ENCODE peak calls at places on chromosomes 11 and 22, in five cellular contexts. One of them, this sample, is unnamed.

GRCh38 chr11:113881856-113882255 is 6.5 kb upstream of the USP28 start:
- DNase-seq in neural progenitor cell: no peak
- DNase-seq in GM23248: no peak
- DNase-seq in MM.1S: no peak
- DNase-seq in HCT116: no peak
- DNase-seq in this sample: peak

GRCh38 chr11:128302425-128303186 is 284.8 kb downstream of the ETS1 start:
- DNase-seq in neural progenitor cell: no peak
- DNase-seq in GM23248: no peak
- DNase-seq in MM.1S: peak
- DNase-seq in HCT116: no peak
- DNase-seq in this sample: no peak

GRCh38 chr11:66981976-66982578 is 7.0 kb downstream of the C11orf86 start:
- DNase-seq in neural progenitor cell: no peak
- DNase-seq in GM23248: peak
- DNase-seq in MM.1S: peak
- DNase-seq in HCT116: peak
- DNase-seq in this sample: peak

GRCh38 chr11:46272816-46273427 is 4.5 kb upstream of the CREB3L1 start:
- DNase-seq in neural progenitor cell: no peak
- DNase-seq in GM23248: peak
- DNase-seq in MM.1S: no peak
- DNase-seq in HCT116: no peak
- DNase-seq in this sample: peak

GRCh38 chr11:11220786-11221185 is 132.3 kb downstream of the CSNK2A3 start:
- DNase-seq in neural progenitor cell: no peak
- DNase-seq in GM23248: no peak
- DNase-seq in MM.1S: no peak
- DNase-seq in HCT116: no peak
- DNase-seq in this sample: no peak

GRCh38 chr11:95647805-95648379 is 141.7 kb downstream of the FAM76B start:
- DNase-seq in neural progenitor cell: no peak
- DNase-seq in GM23248: no peak
- DNase-seq in MM.1S: no peak
- DNase-seq in HCT116: no peak
- DNase-seq in this sample: no peak

GRCh38 chr11:113351061-113351460 is 36.5 kb upstream of the ANKK1 start:
- DNase-seq in neural progenitor cell: no peak
- DNase-seq in GM23248: no peak
- DNase-seq in MM.1S: no peak
- DNase-seq in HCT116: no peak
- DNase-seq in this sample: no peak

GRCh38 chr11:92306966-92307504 is 82.4 kb downstream of the FAT3 start:
- DNase-seq in neural progenitor cell: no peak
- DNase-seq in GM23248: no peak
- DNase-seq in MM.1S: no peak
- DNase-seq in HCT116: no peak
- DNase-seq in this sample: no peak

GRCh38 chr22:37198290-37199102 is 10.4 kb upstream of the C1QTNF6 start:
- DNase-seq in neural progenitor cell: peak
- DNase-seq in GM23248: peak
- DNase-seq in MM.1S: peak
- DNase-seq in HCT116: peak
- DNase-seq in this sample: peak

GRCh38 chr22:29343313-29343805 is 27.9 kb upstream of the RASL10A start:
- DNase-seq in neural progenitor cell: peak
- DNase-seq in GM23248: peak
- DNase-seq in MM.1S: no peak
- DNase-seq in HCT116: no peak
- DNase-seq in this sample: peak

GRCh38 chr11:8168485-8169257 is at the start of gene RIC3:
- DNase-seq in neural progenitor cell: peak
- DNase-seq in GM23248: no peak
- DNase-seq in MM.1S: no peak
- DNase-seq in HCT116: no peak
- DNase-seq in this sample: no peak

GRCh38 chr22:30421695-30422480 is 3.7 kb upstream of the MTFP1 start:
- DNase-seq in neural progenitor cell: no peak
- DNase-seq in GM23248: peak
- DNase-seq in MM.1S: no peak
- DNase-seq in HCT116: no peak
- DNase-seq in this sample: peak

GRCh38 chr22:39240841-39241631 is 3.7 kb downstream of the PDGFB start:
- DNase-seq in neural progenitor cell: peak
- DNase-seq in GM23248: peak
- DNase-seq in MM.1S: peak
- DNase-seq in HCT116: peak
- DNase-seq in this sample: peak

DNA sequence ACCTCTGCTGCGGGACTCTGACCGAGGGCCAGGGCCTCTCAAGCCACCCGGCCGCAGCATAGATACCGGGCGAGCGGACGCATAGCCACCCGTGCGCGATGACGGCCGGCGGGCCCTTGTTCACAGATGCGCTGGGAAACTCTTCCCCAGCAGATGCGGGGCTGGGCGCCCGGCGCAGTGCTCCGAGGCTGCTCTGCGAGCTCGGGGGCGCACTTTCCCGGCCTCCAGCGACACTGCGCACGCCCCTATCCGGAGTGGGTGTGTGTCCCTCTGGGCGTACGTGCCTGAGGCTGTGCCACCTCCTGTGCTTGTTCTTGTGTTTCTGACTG is 104.7 kb upstream of the E2F8 start:
- DNase-seq in neural progenitor cell: peak
- DNase-seq in GM23248: peak
- DNase-seq in MM.1S: peak
- DNase-seq in HCT116: no peak
- DNase-seq in this sample: no peak
- TF ChIP-seq EZH2 in neural progenitor cell: peak
- TF ChIP-seq EZH2 in GM23248: peak
- TF ChIP-seq EZH2 in MM.1S: no peak
- TF ChIP-seq EZH2 in HCT116: no peak
- TF ChIP-seq EZH2 in this sample: no peak

DNA sequence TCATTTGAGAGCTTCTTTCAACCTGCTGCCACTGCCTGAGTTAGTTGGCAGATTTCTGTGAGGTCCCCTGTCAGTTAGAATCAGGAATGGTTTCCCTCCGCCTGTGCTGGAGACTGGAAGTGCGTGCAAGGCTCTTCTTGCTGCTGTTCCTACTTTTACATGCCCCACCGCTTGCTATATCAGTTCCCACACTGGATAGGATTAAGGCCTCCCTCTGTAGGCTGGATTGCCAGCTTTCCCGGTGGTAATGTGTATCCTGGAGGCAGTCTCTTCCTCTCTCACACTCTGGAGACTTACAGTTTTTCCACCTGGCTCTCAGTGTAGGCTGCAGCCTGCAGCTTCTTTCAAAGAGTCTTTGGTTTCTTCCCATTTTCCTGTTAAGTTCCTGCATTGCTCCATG is 66.5 kb downstream of the ARHGAP42 start:
- DNase-seq in neural progenitor cell: peak
- DNase-seq in GM23248: no peak
- DNase-seq in MM.1S: no peak
- DNase-seq in HCT116: no peak
- DNase-seq in this sample: no peak
- TF ChIP-seq EZH2phosphoT487 in neural progenitor cell: no peak
- TF ChIP-seq EZH2phosphoT487 in GM23248: no peak
- TF ChIP-seq EZH2phosphoT487 in MM.1S: no peak
- TF ChIP-seq EZH2phosphoT487 in HCT116: no peak
- TF ChIP-seq EZH2phosphoT487 in this sample: no peak

GRCh38 chr22:40416636-40417035 is 46.2 kb downstream of the SGSM3 start:
- DNase-seq in neural progenitor cell: no peak
- DNase-seq in GM23248: no peak
- DNase-seq in MM.1S: no peak
- DNase-seq in HCT116: no peak
- DNase-seq in this sample: no peak

GRCh38 chr22:40417041-40417440 is 46.6 kb downstream of the SGSM3 start:
- DNase-seq in neural progenitor cell: no peak
- DNase-seq in GM23248: no peak
- DNase-seq in MM.1S: no peak
- DNase-seq in HCT116: no peak
- DNase-seq in this sample: no peak

GRCh38 chr22:40414838-40415505 is 44.6 kb downstream of the SGSM3 start:
- DNase-seq in neural progenitor cell: no peak
- DNase-seq in GM23248: no peak
- DNase-seq in MM.1S: peak
- DNase-seq in HCT116: no peak
- DNase-seq in this sample: no peak

GRCh38 chr22:40416267-40416570 is 45.8 kb downstream of the SGSM3 start:
- DNase-seq in neural progenitor cell: no peak
- DNase-seq in GM23248: no peak
- DNase-seq in MM.1S: no peak
- DNase-seq in HCT116: no peak
- DNase-seq in this sample: no peak

DNA sequence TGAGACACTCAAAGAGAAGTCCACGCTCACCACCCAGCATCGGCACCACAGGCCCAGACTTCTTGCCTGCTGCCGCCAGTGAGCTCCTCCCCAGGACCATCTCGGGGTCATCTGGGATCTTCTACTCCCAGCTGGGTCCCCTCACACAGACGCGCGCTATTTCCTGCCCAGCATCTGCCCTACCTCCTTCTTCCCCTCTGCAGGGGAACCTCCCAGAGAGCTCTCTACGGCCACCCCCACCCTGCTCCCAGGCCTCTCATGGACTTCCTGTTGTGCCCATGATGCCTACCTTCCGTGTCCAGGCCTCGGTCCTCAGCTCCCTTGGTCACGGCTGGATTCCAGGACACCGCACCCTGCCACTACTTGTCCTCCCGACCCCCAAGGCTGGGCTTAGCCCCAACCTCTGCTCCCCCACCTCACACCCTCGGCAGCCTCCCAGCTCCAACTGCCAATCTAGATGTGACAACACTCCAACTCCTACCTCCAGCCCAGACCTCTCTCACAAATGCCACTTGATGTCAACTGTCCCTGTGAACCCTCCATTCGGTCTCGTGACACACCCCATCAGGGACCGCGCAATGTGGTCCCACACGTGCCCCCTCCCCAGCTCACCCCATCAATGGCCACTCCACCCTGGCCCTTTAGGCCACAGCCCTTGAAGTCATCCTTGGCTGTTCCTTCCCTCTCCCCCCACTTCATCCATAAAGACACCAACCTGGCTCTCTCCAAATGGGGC is 45.3 kb downstream of the SGSM3 start:
- DNase-seq in neural progenitor cell: no peak
- DNase-seq in GM23248: no peak
- DNase-seq in MM.1S: no peak
- DNase-seq in HCT116: no peak
- DNase-seq in this sample: no peak
- H3K9ac ChIP-seq in neural progenitor cell: no peak
- H3K9ac ChIP-seq in GM23248: no peak
- H3K9ac ChIP-seq in MM.1S: no peak
- H3K9ac ChIP-seq in HCT116: no peak
- H3K9ac ChIP-seq in this sample: no peak

GRCh38 chr11:65586247-65586630 is 9.4 kb downstream of the KCNK7 start:
- DNase-seq in neural progenitor cell: no peak
- DNase-seq in GM23248: no peak
- DNase-seq in MM.1S: no peak
- DNase-seq in HCT116: no peak
- DNase-seq in this sample: no peak

GRCh38 chr11:65583589-65583988 is 7.7 kb downstream of the EHBP1L1 start:
- DNase-seq in neural progenitor cell: no peak
- DNase-seq in GM23248: no peak
- DNase-seq in MM.1S: no peak
- DNase-seq in HCT116: no peak
- DNase-seq in this sample: no peak

GRCh38 chr11:65584102-65584501 is 8.2 kb downstream of the EHBP1L1 start:
- DNase-seq in neural progenitor cell: no peak
- DNase-seq in GM23248: no peak
- DNase-seq in MM.1S: no peak
- DNase-seq in HCT116: no peak
- DNase-seq in this sample: no peak

GRCh38 chr11:65585396-65586246 is 9.8 kb downstream of the EHBP1L1 start:
- DNase-seq in neural progenitor cell: no peak
- DNase-seq in GM23248: no peak
- DNase-seq in MM.1S: no peak
- DNase-seq in HCT116: no peak
- DNase-seq in this sample: no peak

DNA sequence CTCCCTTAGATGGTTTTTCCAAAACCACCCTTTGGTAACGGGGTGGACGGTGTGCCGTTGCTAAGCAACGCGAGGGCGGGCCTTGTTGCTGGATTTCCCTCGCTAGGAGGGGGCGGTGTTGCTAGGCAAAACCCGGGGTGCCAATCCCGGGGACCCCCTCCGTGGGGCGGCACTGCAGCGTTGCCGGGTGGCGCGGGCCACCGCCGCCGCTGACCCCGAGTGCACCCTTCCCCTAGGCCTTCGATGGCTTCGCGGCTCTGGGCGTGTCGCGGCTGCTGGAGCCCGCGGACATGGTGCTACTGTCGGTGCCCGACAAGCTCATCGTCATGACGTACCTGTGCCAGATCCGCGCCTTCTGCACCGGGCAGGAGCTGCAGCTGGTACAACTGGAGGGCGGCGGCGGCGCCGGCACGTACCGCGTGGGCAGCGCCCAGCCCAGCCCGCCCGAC is 8.9 kb downstream of the EHBP1L1 start:
- DNase-seq in neural progenitor cell: peak
- DNase-seq in GM23248: no peak
- DNase-seq in MM.1S: no peak
- DNase-seq in HCT116: no peak
- DNase-seq in this sample: no peak
- TF ChIP-seq EZH2 in neural progenitor cell: peak
- TF ChIP-seq EZH2 in GM23248: no peak
- TF ChIP-seq EZH2 in MM.1S: no peak
- TF ChIP-seq EZH2 in HCT116: no peak
- TF ChIP-seq EZH2 in this sample: no peak

DNA sequence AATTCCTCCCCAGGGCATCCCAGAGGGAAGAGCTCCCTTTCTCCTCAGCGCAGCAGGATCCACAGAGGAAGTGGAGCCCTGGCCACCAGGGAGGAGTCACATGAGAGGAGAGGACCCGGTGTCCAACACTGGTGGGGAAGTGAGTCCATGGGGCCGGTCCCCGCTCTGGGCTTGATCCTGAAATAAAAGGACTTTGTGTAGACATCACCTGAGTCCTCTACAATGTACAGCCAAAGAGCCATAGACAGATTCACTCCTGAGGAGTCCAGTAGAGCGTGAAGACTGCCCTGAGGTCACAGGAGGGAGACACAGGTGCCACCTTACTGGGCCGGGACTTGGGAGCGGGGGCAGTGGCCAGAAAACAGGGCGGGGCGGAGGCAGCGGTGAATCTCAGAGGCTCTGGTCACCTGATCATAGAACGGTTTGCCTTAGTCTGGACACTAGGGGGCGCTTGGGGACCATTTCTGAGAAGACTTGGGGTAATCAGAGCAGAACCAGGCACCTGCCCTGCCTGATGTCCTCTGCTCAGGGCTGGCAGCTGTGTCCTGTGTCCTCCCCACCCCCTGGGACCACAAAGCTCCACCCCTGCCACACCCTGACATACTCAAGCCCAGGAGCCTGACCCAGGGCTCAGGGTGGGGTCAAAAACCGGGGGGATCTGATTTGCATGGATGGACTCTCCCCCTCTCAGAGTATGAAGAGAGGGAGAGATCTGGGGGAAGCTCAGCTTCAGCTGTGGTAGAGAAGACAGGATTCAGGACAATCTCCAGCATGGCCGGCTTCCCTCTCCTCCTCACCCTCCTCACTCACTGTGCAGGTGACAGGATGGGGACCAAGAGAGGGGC is 112.7 kb downstream of the VPREB1 start:
- DNase-seq in neural progenitor cell: peak
- DNase-seq in GM23248: peak
- DNase-seq in MM.1S: peak
- DNase-seq in HCT116: peak
- DNase-seq in this sample: peak
- TF ChIP-seq EZH2phosphoT487 in neural progenitor cell: no peak
- TF ChIP-seq EZH2phosphoT487 in GM23248: no peak
- TF ChIP-seq EZH2phosphoT487 in MM.1S: no peak
- TF ChIP-seq EZH2phosphoT487 in HCT116: no peak
- TF ChIP-seq EZH2phosphoT487 in this sample: no peak

GRCh38 chr22:21948824-21949568 is 3.7 kb downstream of the PPM1F start:
- DNase-seq in neural progenitor cell: no peak
- DNase-seq in GM23248: no peak
- DNase-seq in MM.1S: no peak
- DNase-seq in HCT116: no peak
- DNase-seq in this sample: no peak
- H3K9ac ChIP-seq in neural progenitor cell: no peak
- H3K9ac ChIP-seq in GM23248: no peak
- H3K9ac ChIP-seq in MM.1S: no peak
- H3K9ac ChIP-seq in HCT116: no peak
- H3K9ac ChIP-seq in this sample: no peak